ENCODE peak calls at places on chromosomes 3 and 15, in nine cellular contexts. Z, L, H, E, J, X, P, C and B are unnamed samples.

GRCh38 chr3:73500321-73500720 is 124.4 kb downstream of the PDZRN3 start:
- DNase-seq in E (no peak), H (no peak), C (peak; percentile 34), Z (no peak), L (no peak), P (no peak), X (no peak), J (no peak), B (no peak)

GRCh38 chr3:16140116-16140893 is 34.2 kb upstream of the GALNT15 start:
- DNase-seq in C (peak; percentile 88), L (peak; percentile 87), Z (peak; percentile 43), E (peak; percentile 91), X (no peak), J (no peak), P (peak; percentile 36), H (peak; percentile 69), B (peak; percentile 36)

GRCh38 chr3:38528457-38528856 is 32.3 kb downstream of the EXOG start:
- DNase-seq in P (peak; percentile 63), C (no peak), H (no peak), J (no peak), E (no peak), Z (no peak), X (no peak), L (no peak), B (no peak)

GRCh38 chr3:143070977-143071551 is 48.5 kb upstream of the CHST2 start:
- DNase-seq in L (no peak), Z (no peak), C (peak; percentile 82), J (no peak), P (no peak), H (no peak), X (no peak), E (no peak), B (no peak)

GRCh38 chr15:66603301-66604179 is 37.7 kb upstream of the LCTL start:
- DNase-seq in H (peak; percentile 44), X (peak; percentile 71), Z (peak; percentile 51), P (peak; percentile 66), L (peak; percentile 73), J (peak; percentile 37), C (peak; percentile 62), E (peak; percentile 65), B (no peak)

GRCh38 chr3:39317571-39318169 is 11.8 kb upstream of the CCR8 start:
- DNase-seq in E (no peak), P (no peak), L (no peak), Z (no peak), H (no peak), C (no peak), J (no peak), X (no peak), B (no peak)

GRCh38 chr15:33374181-33375006 is 63.6 kb downstream of the RYR3 start:
- DNase-seq in X (no peak), L (no peak), P (peak; percentile 37), E (no peak), J (no peak), C (no peak), H (no peak), Z (no peak), B (no peak)

GRCh38 chr15:60660290-60661051 is 181.5 kb upstream of the ICE2 start:
- DNase-seq in Z (peak; percentile 47), J (no peak), L (no peak), P (no peak), C (peak; percentile 73), X (no peak), E (peak; percentile 67), H (peak; percentile 63), B (no peak)

GRCh38 chr3:11711826-11712225 is 68.1 kb upstream of the VGLL4 start:
- DNase-seq in X (no peak), C (no peak), E (no peak), Z (no peak), L (no peak), P (no peak), H (no peak), J (no peak), B (no peak)

GRCh38 chr3:152719264-152719663 is 115.7 kb upstream of the P2RY1 start:
- DNase-seq in C (peak; percentile 21), P (no peak), E (peak; percentile 21), Z (no peak), L (no peak), J (no peak), H (no peak), X (no peak), B (no peak)

GRCh38 chr15:69045810-69046209 is 31.3 kb downstream of the NOX5 start:
- DNase-seq in X (no peak), Z (no peak), J (no peak), H (no peak), L (no peak), C (peak; percentile 37), P (no peak), E (no peak), B (no peak)

GRCh38 chr3:188421151-188421821 is 267.3 kb downstream of the LPP start:
- DNase-seq in C (peak; percentile 90), J (no peak), L (no peak), Z (no peak), P (no peak), E (peak; percentile 47), H (no peak), X (no peak), B (no peak)

GRCh38 chr3:83092521-83093221 is 1331.2 kb upstream of the GBE1 start:
- DNase-seq in J (no peak), Z (no peak), L (no peak), E (no peak), H (no peak), C (no peak), P (no peak), X (peak; percentile 39), B (no peak)

GRCh38 chr15:52228928-52229327 is 37.7 kb upstream of the GNB5 start:
- DNase-seq in H (no peak), J (peak; percentile 93), C (no peak), X (peak; percentile 58), E (no peak), Z (no peak), L (no peak), P (no peak), B (no peak)

GRCh38 chr3:197465996-197466549 is 89.7 kb downstream of the BDH1 start:
- DNase-seq in Z (no peak), H (no peak), P (no peak), X (peak; percentile 52), E (peak; percentile 64), J (no peak), L (no peak), C (peak; percentile 71), B (no peak)

GRCh38 chr3:197466586-197467399 is 89.0 kb downstream of the BDH1 start:
- DNase-seq in L (no peak), C (peak; percentile 72), H (no peak), X (no peak), J (no peak), E (peak; percentile 69), Z (no peak), P (no peak), B (no peak)

GRCh38 chr3:197471221-197472010 is 84.4 kb downstream of the BDH1 start:
- DNase-seq in H (no peak), Z (peak; percentile 26), C (no peak), E (no peak), J (no peak), X (no peak), P (no peak), L (no peak), B (no peak)

GRCh38 chr3:197468167-197468566 is 87.6 kb downstream of the BDH1 start:
- DNase-seq in P (no peak), C (no peak), Z (no peak), H (no peak), E (no peak), L (no peak), J (no peak), X (no peak), B (no peak)

DNA sequence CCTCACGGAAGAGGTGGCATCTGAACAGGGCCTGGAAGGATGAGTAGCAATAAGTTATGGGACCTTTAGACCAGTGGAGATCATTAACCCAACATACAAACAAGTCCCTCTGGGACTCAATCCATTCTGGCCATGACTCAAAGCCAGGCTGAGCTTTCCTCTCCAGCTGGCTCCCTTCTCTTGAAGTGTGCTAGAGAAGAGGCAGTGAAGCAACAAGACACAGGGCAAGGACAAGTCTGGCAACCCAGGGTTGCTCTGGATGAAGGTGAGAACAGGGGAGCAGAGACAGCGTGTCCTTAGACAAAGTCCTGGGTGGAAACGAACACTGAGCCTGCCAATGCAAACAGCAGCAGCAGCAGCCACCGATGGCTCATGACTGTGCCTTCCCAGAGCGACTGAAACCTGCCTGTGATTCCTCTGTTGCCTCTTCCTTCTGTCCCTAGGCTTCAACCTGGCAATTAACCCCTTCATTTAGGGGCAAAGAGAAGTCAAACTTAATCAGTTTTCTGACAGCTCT is 86.8 kb downstream of the BDH1 start:
- DNase-seq in Z (no peak), X (peak; percentile 33), P (no peak), H (no peak), L (no peak), C (peak; percentile 46), J (no peak), E (no peak), B (no peak)
- TF ChIP-seq POLR2A in Z (no peak), X (no peak), P (no peak), H (no peak), L (no peak), C (no peak), J (no peak), E (no peak), B (no peak)

DNA sequence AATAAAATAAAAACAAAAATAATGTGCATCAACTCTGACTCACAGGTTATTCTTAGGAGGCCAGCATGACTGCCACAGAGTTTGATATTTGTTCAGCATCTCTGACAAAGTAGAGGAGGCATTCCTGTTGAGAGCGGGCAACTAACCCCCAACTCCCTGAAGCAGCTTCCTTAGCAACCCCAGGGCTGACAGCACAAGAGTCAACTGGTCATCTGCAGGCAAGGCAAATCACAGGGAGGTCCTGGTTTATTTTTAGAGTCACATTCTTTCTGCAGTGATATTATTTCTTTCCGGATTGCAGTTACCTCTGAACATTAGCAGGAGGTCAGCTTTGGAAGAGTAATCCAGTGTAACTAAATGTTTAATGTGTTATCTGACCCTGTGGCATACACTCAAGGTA is 273.0 kb downstream of the PLCL2 start:
- DNase-seq in H (no peak), P (peak; percentile 58), C (peak; percentile 57), Z (no peak), J (no peak), E (no peak), L (no peak), X (no peak), B (no peak)
- H3K36me3 ChIP-seq in H (no peaks in the 10 kb centered on the region), P (peaks cover 6% of the 10 kb centered on the region), C (peaks cover 4% of the 10 kb centered on the region), Z (no peaks in the 10 kb centered on the region), J (no peaks in the 10 kb centered on the region), E (peaks cover 8% of the 10 kb centered on the region), L (peaks cover 50% of the 10 kb centered on the region), X (peaks cover 93% of the 10 kb centered on the region), B (peaks cover 8% of the 10 kb centered on the region)

DNA sequence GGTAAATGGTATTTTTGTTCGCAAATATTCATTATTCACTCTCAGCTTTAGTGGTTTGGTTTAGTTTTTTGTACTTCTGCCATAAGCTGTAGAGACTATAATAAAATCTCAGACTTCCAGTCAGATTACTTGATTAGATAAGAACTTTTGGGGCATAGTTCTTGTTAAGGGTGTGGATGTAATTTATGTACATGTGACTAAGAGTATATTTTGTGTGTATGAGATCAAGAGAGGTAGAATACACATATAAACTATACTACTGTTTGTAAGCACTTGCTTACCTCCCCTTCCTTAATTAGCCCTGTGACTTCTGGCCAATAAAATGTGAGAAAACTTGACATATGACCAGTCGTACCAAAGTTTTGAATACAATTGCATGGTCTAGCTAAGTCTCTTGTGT is 12.0 kb downstream of the CNTN3 start:
- DNase-seq in Z (no peak), L (no peak), P (no peak), H (no peak), E (no peak), C (no peak), X (no peak), J (no peak), B (no peak)
- TF ChIP-seq CTCF in Z (no peak), L (no peak), P (no peak), H (no peak), E (no peak), C (no peak), X (no peak), J (no peak), B (no peak)

GRCh38 chr3:48429416-48430358 is at the start of gene PLXNB1:
- DNase-seq in C (peak; percentile 71), L (peak; percentile 95), J (peak; percentile 49), E (peak; percentile 28), P (peak; percentile 63), H (peak; percentile 82), Z (peak; percentile 94), X (peak; percentile 81), B (peak; percentile 49)
- TF ChIP-seq POLR2A in C (no peak), L (peak; percentile 26), J (no peak), E (no peak), P (no peak), H (no peak), Z (peak; percentile 43), X (no peak), B (no peak)